ENCODE peak calls at places on chromosome 2, in five cellular contexts. D is choroid plexus epithelial cell; O is T-helper 2 cell; N is hypothalamus; R is CD8-positive, alpha-beta memory T cell. J is an unnamed sample.

GRCh38 chr2:9757430-9758287 is 85.6 kb upstream of the TAF1B start:
- DNase-seq in D (no peak), O (no peak), N (peak), R (no peak), J (no peak)

GRCh38 chr2:80050246-80050645 is 254.3 kb downstream of the LRRTM1 start:
- DNase-seq in D (no peak), O (no peak), N (no peak), R (no peak), J (no peak)

GRCh38 chr2:16650287-16651249 is 15.1 kb downstream of the CYRIA start:
- DNase-seq in D (peak), O (no peak), N (no peak), R (no peak), J (no peak)

GRCh38 chr2:163210430-163210918 is 371.9 kb upstream of the KCNH7 start:
- DNase-seq in D (peak), O (no peak), N (no peak), R (no peak), J (no peak)

GRCh38 chr2:11723061-11723371 is 23.4 kb upstream of the LPIN1 start:
- DNase-seq in D (no peak), O (no peak), N (no peak), R (no peak), J (no peak)

GRCh38 chr2:232833830-232834229 is 36.2 kb upstream of the SNORC start:
- DNase-seq in D (no peak), O (no peak), N (no peak), R (no peak), J (no peak)

GRCh38 chr2:219509780-219510511 is 4.3 kb upstream of the ASIC4 start:
- DNase-seq in D (peak), O (peak), N (peak), R (peak), J (no peak)

GRCh38 chr2:162057426-162057825 is 16.6 kb downstream of the DPP4 start:
- DNase-seq in D (no peak), O (peak), N (no peak), R (no peak), J (no peak)

GRCh38 chr2:197113221-197113831 is 186.8 kb upstream of the PGAP1 start:
- DNase-seq in D (peak), O (peak), N (no peak), R (no peak), J (no peak)

GRCh38 chr2:158140201-158140600 is 38.5 kb downstream of the UPP2 start:
- DNase-seq in D (no peak), O (no peak), N (no peak), R (no peak), J (no peak)

GRCh38 chr2:237228226-237228625 is 142.5 kb downstream of the COPS8 start:
- DNase-seq in D (no peak), O (no peak), N (no peak), R (no peak), J (no peak)

GRCh38 chr2:82779981-82780380 is 1679.1 kb downstream of the SUCLG1 start:
- DNase-seq in D (peak), O (no peak), N (no peak), R (no peak), J (no peak)

GRCh38 chr2:240438810-240439697 is 3.6 kb downstream of the GPC1 start:
- DNase-seq in D (no peak), O (no peak), N (no peak), R (no peak), J (no peak)

GRCh38 chr2:162524192-162524591 is 180.3 kb downstream of the GCA start:
- DNase-seq in D (peak), O (no peak), N (no peak), R (no peak), J (no peak)

GRCh38 chr2:26035110-26035728 is 1.3 kb downstream of the RAB10 start:
- DNase-seq in D (no peak), O (peak), N (peak), R (no peak), J (peak)

GRCh38 chr2:169036717-169037450 is 5.8 kb upstream of the ABCB11 start:
- DNase-seq in D (no peak), O (no peak), N (no peak), R (no peak), J (no peak)

GRCh38 chr2:119240311-119241204 is 16.9 kb downstream of the STEAP3 start:
- DNase-seq in D (peak), O (no peak), N (peak), R (no peak), J (no peak)

GRCh38 chr2:95023222-95023597 is 2.3 kb upstream of the MAL start:
- DNase-seq in D (no peak), O (peak), N (no peak), R (no peak), J (peak)

GRCh38 chr2:210503622-210504300 is 27.2 kb upstream of the LANCL1 start:
- DNase-seq in D (peak), O (no peak), N (peak), R (no peak), J (no peak)

GRCh38 chr2:141195087-141195486 is 935.7 kb downstream of the LRP1B start:
- DNase-seq in D (no peak), O (no peak), N (no peak), R (no peak), J (no peak)

GRCh38 chr2:174473796-174474195 is 13.0 kb downstream of the GPR155 start:
- DNase-seq in D (no peak), O (no peak), N (no peak), R (no peak), J (no peak)

GRCh38 chr2:174465327-174465726 is 21.5 kb downstream of the GPR155 start:
- DNase-seq in D (peak), O (no peak), N (no peak), R (no peak), J (no peak)

GRCh38 chr2:127614731-127615130 is 31.2 kb upstream of the GPR17 start:
- DNase-seq in D (no peak), O (no peak), N (no peak), R (no peak), J (no peak)

GRCh38 chr2:191150451-191151314 is at the start of gene STAT4:
- DNase-seq in D (peak), O (peak), N (no peak), R (peak), J (peak)

GRCh38 chr2:138321458-138321857 is 180.1 kb upstream of the SPOPL start:
- DNase-seq in D (no peak), O (no peak), N (no peak), R (no peak), J (no peak)

GRCh38 chr2:154707994-154708393 is 9.5 kb downstream of the KCNJ3 start:
- DNase-seq in D (no peak), O (no peak), N (no peak), R (no peak), J (no peak)

GRCh38 chr2:239257511-239257937 is 143.3 kb downstream of the HDAC4 start:
- DNase-seq in D (peak), O (peak), N (no peak), R (no peak), J (no peak)

GRCh38 chr2:7612969-7613368 is 695.8 kb downstream of the RNF144A start:
- DNase-seq in D (peak), O (no peak), N (no peak), R (no peak), J (no peak)

GRCh38 chr2:106160786-106161261 is 33.3 kb downstream of the UXS1 start:
- DNase-seq in D (no peak), O (peak), N (no peak), R (no peak), J (peak)

GRCh38 chr2:168939918-168940317 is 38.8 kb downstream of the G6PC2 start:
- DNase-seq in D (no peak), O (peak), N (no peak), R (no peak), J (no peak)

GRCh38 chr2:240624011-240624949 is 1.0 kb upstream of the GPR35 start:
- DNase-seq in D (no peak), O (no peak), N (no peak), R (no peak), J (no peak)

GRCh38 chr2:19201911-19202310 is 156.5 kb downstream of the OSR1 start:
- DNase-seq in D (no peak), O (no peak), N (no peak), R (no peak), J (no peak)

GRCh38 chr2:145765889-145766288 is 1246.0 kb upstream of the ZEB2 start:
- DNase-seq in D (no peak), O (no peak), N (no peak), R (no peak), J (no peak)

GRCh38 chr2:233413529-233414272 is 59.4 kb downstream of the DGKD start:
- DNase-seq in D (peak), O (peak), N (peak), R (peak), J (peak)

GRCh38 chr2:172242968-172243367 is 140.3 kb upstream of the DLX2 start:
- DNase-seq in D (peak), O (no peak), N (peak), R (no peak), J (no peak)

GRCh38 chr2:84251651-84252278 is 207.3 kb downstream of the SUCLG1 start:
- DNase-seq in D (no peak), O (no peak), N (no peak), R (no peak), J (no peak)

GRCh38 chr2:57397550-57398360 is 648.9 kb upstream of the VRK2 start:
- DNase-seq in D (no peak), O (no peak), N (no peak), R (no peak), J (no peak)

GRCh38 chr2:68448671-68449394 is 18.3 kb downstream of the FBXO48 start:
- DNase-seq in D (no peak), O (peak), N (no peak), R (no peak), J (no peak)

GRCh38 chr2:37168217-37168981 is 11.6 kb upstream of the EIF2AK2 start:
- DNase-seq in D (peak), O (peak), N (no peak), R (no peak), J (no peak)